ENCODE peak calls at places on chromosome 14, in ten cellular contexts. E, D, L, P, G, S, Y, I, C and H are unnamed samples.

GRCh38 chr14:75307700-75308379 is 29.2 kb downstream of the FOS start:
- DNase-seq in P (peak), C (peak), E (peak), L (peak), S (peak), Y (peak), G (peak), D (peak), I (peak), H (no peak)

GRCh38 chr14:54699087-54699530 is 132.2 kb downstream of the SAMD4A start:
- DNase-seq in L (peak), D (no peak), Y (no peak), E (no peak), G (no peak), I (no peak), C (no peak), S (peak), P (no peak), H (no peak)

GRCh38 chr14:32366995-32367394 is 37.9 kb downstream of the AKAP6 start:
- DNase-seq in Y (no peak), S (peak), I (no peak), P (peak), E (no peak), G (no peak), C (no peak), D (no peak), L (no peak), H (no peak)

GRCh38 chr14:96417254-96417653 is 25.3 kb downstream of the AK7 start:
- DNase-seq in G (no peak), D (no peak), C (no peak), I (no peak), S (no peak), L (no peak), P (no peak), E (no peak), Y (no peak), H (no peak)

GRCh38 chr14:68757618-68758081 is 35.2 kb downstream of the ZFP36L1 start:
- DNase-seq in S (peak), P (no peak), Y (no peak), D (no peak), C (no peak), I (no peak), E (no peak), L (no peak), G (no peak), H (no peak)

GRCh38 chr14:75928587-75929230 is 53.1 kb downstream of the TGFB3 start:
- DNase-seq in C (no peak), G (no peak), E (no peak), S (peak), D (no peak), I (no peak), P (no peak), Y (peak), L (no peak), H (no peak)

GRCh38 chr14:49280566-49280965 is 305.6 kb downstream of the RPS29 start:
- DNase-seq in D (no peak), G (no peak), C (no peak), L (no peak), Y (no peak), P (no peak), E (no peak), I (no peak), S (no peak), H (no peak)

GRCh38 chr14:103746706-103747105 is 31.1 kb downstream of the ZFYVE21 start:
- DNase-seq in Y (no peak), G (no peak), C (no peak), P (no peak), L (no peak), I (no peak), D (no peak), E (no peak), S (peak), H (no peak)

GRCh38 chr14:63499701-63500250 is 43.4 kb downstream of the PPP2R5E start:
- DNase-seq in P (no peak), E (no peak), Y (no peak), S (peak), C (no peak), I (no peak), D (no peak), G (no peak), L (no peak), H (no peak)

GRCh38 chr14:101820283-101820798 is 58.8 kb downstream of the PPP2R5C start:
- DNase-seq in S (no peak), D (no peak), E (no peak), P (no peak), C (no peak), L (no peak), I (peak), G (peak), Y (no peak), H (no peak)

GRCh38 chr14:103118019-103118662 is 5.1 kb upstream of the TNFAIP2 start:
- DNase-seq in C (no peak), Y (no peak), S (peak), E (no peak), G (no peak), D (no peak), I (no peak), P (peak), L (no peak), H (no peak)

GRCh38 chr14:100470523-100470897 is 116.7 kb downstream of the BEGAIN start:
- DNase-seq in S (no peak), P (no peak), Y (no peak), G (no peak), C (no peak), L (no peak), D (no peak), I (no peak), E (no peak), H (no peak)

GRCh38 chr14:98154254-98154653 is 1117.7 kb downstream of the BCL11B start:
- DNase-seq in Y (no peak), D (no peak), L (no peak), P (no peak), S (no peak), I (no peak), G (no peak), E (no peak), C (no peak), H (no peak)

GRCh38 chr14:80587096-80587724 is 354.3 kb downstream of the CEP128 start:
- DNase-seq in L (peak), G (no peak), P (peak), C (no peak), I (no peak), Y (no peak), S (peak), D (no peak), E (no peak), H (no peak)

GRCh38 chr14:22900088-22900799 is 17.2 kb downstream of the REM2 start:
- DNase-seq in L (peak), C (no peak), P (peak), E (peak), D (no peak), S (peak), G (no peak), Y (peak), I (peak), H (no peak)

GRCh38 chr14:106308839-106309389 is 782.5 kb downstream of the TMEM121 start:
- DNase-seq in I (peak), L (peak), D (peak), G (peak), S (peak), Y (no peak), E (peak), C (peak), P (no peak), H (no peak)

GRCh38 chr14:38944691-38945090 is 158.3 kb downstream of the SEC23A start:
- DNase-seq in L (no peak), E (no peak), C (no peak), D (no peak), P (no peak), I (no peak), G (no peak), S (no peak), Y (no peak), H (no peak)

GRCh38 chr14:51513281-51513680 is 138.4 kb upstream of the FRMD6 start:
- DNase-seq in C (no peak), S (no peak), Y (no peak), D (no peak), G (no peak), E (no peak), P (no peak), L (no peak), I (no peak), H (no peak)

GRCh38 chr14:51044961-51045360 is 49.9 kb downstream of the TRIM9 start:
- DNase-seq in C (no peak), I (no peak), Y (no peak), G (no peak), S (peak), P (no peak), L (no peak), E (no peak), D (no peak), H (no peak)